ENCODE peak calls at places on chromosomes 7 and 10, in four cellular contexts. Q, B, X and S are unnamed samples.

GRCh38 chr7:99500637-99501009 is 542 bp upstream of the ZNF394 start:
- DNase-seq in Q (no peak), X (no peak), B (no peak), S (no peak)

GRCh38 chr10:71846816-71847215 is 4.2 kb downstream of the PSAP start:
- DNase-seq in X (no peak), Q (no peak), B (no peak), S (no peak)

GRCh38 chr10:54133201-54133600 is 667.8 kb downstream of the PCDH15 start:
- DNase-seq in X (no peak), B (no peak), Q (no peak), S (no peak)

GRCh38 chr7:155497149-155497901 is 39.4 kb downstream of the EN2 start:
- DNase-seq in X (no peak), B (no peak), Q (no peak), S (no peak)

GRCh38 chr7:3302681-3303320 is 1.7 kb downstream of the SDK1 start:
- DNase-seq in B (no peak), Q (no peak), X (no peak), S (no peak)

GRCh38 chr10:98074315-98074911 is 44.0 kb upstream of the CRTAC1 start:
- DNase-seq in B (no peak), Q (peak), X (no peak), S (no peak)

GRCh38 chr7:77327932-77328628 is 88.1 kb downstream of the GSAP start:
- DNase-seq in X (no peak), Q (no peak), B (no peak), S (no peak)

GRCh38 chr7:116180302-116180701 is 30.0 kb upstream of the TES start:
- DNase-seq in Q (peak), B (peak), X (no peak), S (no peak)

GRCh38 chr10:131431541-131431940 is 120.0 kb upstream of the TCERG1L start:
- DNase-seq in B (no peak), Q (no peak), X (no peak), S (no peak)

GRCh38 chr10:129728246-129728820 is 235.7 kb downstream of the EBF3 start:
- DNase-seq in X (no peak), B (no peak), Q (no peak), S (no peak)

GRCh38 chr7:105429746-105430612 is 41.3 kb upstream of the SRPK2 start:
- DNase-seq in B (peak), X (peak), Q (peak), S (no peak)

GRCh38 chr10:74079914-74080590 is 70.6 kb downstream of the AP3M1 start:
- DNase-seq in Q (no peak), B (no peak), X (no peak), S (no peak)

GRCh38 chr7:44152971-44153947 is 12.1 kb upstream of the MYL7 start:
- DNase-seq in X (no peak), B (no peak), Q (no peak), S (no peak)

GRCh38 chr7:139618482-139619366 is 95.2 kb downstream of the CLEC2L start:
- DNase-seq in X (peak), Q (peak), B (peak), S (no peak)

GRCh38 chr7:75915416-75916156 is 631 bp downstream of the POR start:
- DNase-seq in X (no peak), B (no peak), Q (no peak), S (no peak)

GRCh38 chr10:48772059-48772458 is 87.4 kb downstream of the WDFY4 start:
- DNase-seq in X (no peak), Q (no peak), B (no peak), S (no peak)

GRCh38 chr10:5905854-5906507 is 15.9 kb downstream of the FBH1 start:
- DNase-seq in Q (no peak), B (no peak), X (no peak), S (no peak)

GRCh38 chr10:17655009-17655408 is 11.1 kb downstream of the STAM start:
- DNase-seq in Q (no peak), B (no peak), X (no peak), S (no peak)